ENCODE peak calls at places on chromosomes 11 and 22, in eight cellular contexts. T is heart left ventricle, K is neuronal stem cell, F is psoas muscle, B is fibroblast of lung, P is PC-9, L is tibial artery, M is right atrium auricular region. D is an unnamed sample.

GRCh38 chr11:13876423-13876822 is 86.1 kb upstream of the SPON1 start:
- DNase-seq in T (no peak), K (no peak), F (no peak), B (no peak), P (no peak), L (no peak), M (no peak), D (no peak)

GRCh38 chr22:39491696-39492095 is 10.4 kb upstream of the MIEF1 start:
- DNase-seq in T (no peak), K (no peak), F (no peak), B (no peak), P (no peak), L (no peak), M (no peak), D (no peak)

GRCh38 chr11:19868871-19869270 is 156.2 kb downstream of the NAV2 start:
- DNase-seq in T (no peak), K (no peak), F (no peak), B (no peak), P (no peak), L (no peak), M (no peak), D (no peak)

GRCh38 chr11:19474954-19475811 is 234.4 kb upstream of the E2F8 start:
- DNase-seq in T (no peak), K (peak; percentile 38), F (no peak), B (no peak), P (no peak), L (no peak), M (no peak), D (no peak)

GRCh38 chr11:33040127-33040861 is 922 bp downstream of the TCP11L1 start:
- DNase-seq in T (no peak), K (no peak), F (no peak), B (peak; percentile 32), P (no peak), L (no peak), M (no peak), D (no peak)

GRCh38 chr11:72642815-72643511 is 31.3 kb downstream of the PDE2A start:
- DNase-seq in T (peak; percentile 60), K (peak; percentile 71), F (peak; percentile 80), B (peak; percentile 33), P (no peak), L (peak; percentile 79), M (no peak), D (peak; percentile 81)

GRCh38 chr11:118128821-118129474 is 23.7 kb downstream of the SCN4B start:
- DNase-seq in T (no peak), K (no peak), F (no peak), B (no peak), P (no peak), L (no peak), M (no peak), D (no peak)

GRCh38 chr11:69131644-69132300 is 24.0 kb upstream of the SMIM38 start:
- DNase-seq in T (peak; percentile 63), K (peak; percentile 76), F (no peak), B (peak; percentile 73), P (peak; percentile 84), L (peak; percentile 83), M (peak; percentile 70), D (peak; percentile 44)

GRCh38 chr11:61160487-61161189 is 588 bp downstream of the VPS37C start:
- DNase-seq in T (no peak), K (no peak), F (no peak), B (no peak), P (no peak), L (no peak), M (no peak), D (no peak)

GRCh38 chr22:20508815-20509271 is 1.4 kb downstream of the MED15 start:
- DNase-seq in T (no peak), K (no peak), F (no peak), B (no peak), P (no peak), L (no peak), M (no peak), D (no peak)

GRCh38 chr11:73249858-73250773 is 22.0 kb upstream of the P2RY6 start:
- DNase-seq in T (no peak), K (no peak), F (peak; percentile 46), B (no peak), P (no peak), L (peak; percentile 54), M (no peak), D (no peak)

GRCh38 chr11:72394456-72394855 is 39.9 kb downstream of the CLPB start:
- DNase-seq in T (no peak), K (no peak), F (no peak), B (no peak), P (no peak), L (no peak), M (no peak), D (no peak)

GRCh38 chr11:61875698-61876097 is 15.6 kb downstream of the FADS3 start:
- DNase-seq in T (no peak), K (no peak), F (no peak), B (no peak), P (no peak), L (no peak), M (no peak), D (no peak)

GRCh38 chr22:22714600-22715361 is 70.4 kb downstream of the GGTLC2 start:
- DNase-seq in T (no peak), K (no peak), F (no peak), B (no peak), P (no peak), L (peak; percentile 47), M (no peak), D (no peak)

GRCh38 chr11:110724358-110724757 is 12.1 kb upstream of the ARHGAP20 start:
- DNase-seq in T (no peak), K (no peak), F (no peak), B (no peak), P (no peak), L (no peak), M (no peak), D (no peak)

GRCh38 chr11:86418929-86419328 is 44.2 kb downstream of the CCDC81 start:
- DNase-seq in T (no peak), K (no peak), F (no peak), B (peak; percentile 12), P (no peak), L (no peak), M (no peak), D (no peak)

GRCh38 chr22:25170426-25170980 is 29.2 kb upstream of the CRYBB3 start:
- DNase-seq in T (no peak), K (no peak), F (no peak), B (no peak), P (no peak), L (no peak), M (no peak), D (no peak)

GRCh38 chr22:29956680-29957079 is 73.7 kb downstream of the MTMR3 start:
- DNase-seq in T (no peak), K (no peak), F (no peak), B (no peak), P (no peak), L (no peak), M (no peak), D (no peak)

GRCh38 chr22:40541300-40541699 is 95.2 kb downstream of the MRTFA start:
- DNase-seq in T (no peak), K (no peak), F (no peak), B (no peak), P (no peak), L (no peak), M (no peak), D (no peak)

GRCh38 chr22:39089928-39090327 is 7.1 kb upstream of the APOBEC3H start:
- DNase-seq in T (no peak), K (no peak), F (peak; percentile 23), B (no peak), P (peak; percentile 54), L (no peak), M (no peak), D (no peak)

GRCh38 chr11:31487848-31488247 is 21.6 kb downstream of the IMMP1L start:
- DNase-seq in T (no peak), K (peak; percentile 27), F (no peak), B (peak; percentile 81), P (peak; percentile 49), L (no peak), M (no peak), D (no peak)

GRCh38 chr22:29524440-29525191 is 28.9 kb downstream of the THOC5 start:
- DNase-seq in T (no peak), K (no peak), F (no peak), B (peak; percentile 11), P (no peak), L (no peak), M (no peak), D (no peak)

GRCh38 chr11:102780491-102780918 is at the start of gene MMP10:
- DNase-seq in T (no peak), K (peak; percentile 40), F (no peak), B (peak; percentile 55), P (no peak), L (no peak), M (no peak), D (no peak)

GRCh38 chr22:35629406-35630234 is 12.5 kb upstream of the MB start:
- DNase-seq in T (peak; percentile 77), K (no peak), F (peak; percentile 78), B (peak; percentile 99), P (peak; percentile 99), L (peak; percentile 90), M (peak; percentile 91), D (no peak)
- H3K27ac ChIP-seq in T (no peak overlapping the region), K (no peak overlapping the region), F (peak overlapping the region; percentile 61), B (peak overlapping the region; percentile 90), P (peak overlapping the region; percentile 98), L (peak overlapping the region; percentile 61), M (peak overlapping the region; percentile 42), D (no peak overlapping the region)

DNA sequence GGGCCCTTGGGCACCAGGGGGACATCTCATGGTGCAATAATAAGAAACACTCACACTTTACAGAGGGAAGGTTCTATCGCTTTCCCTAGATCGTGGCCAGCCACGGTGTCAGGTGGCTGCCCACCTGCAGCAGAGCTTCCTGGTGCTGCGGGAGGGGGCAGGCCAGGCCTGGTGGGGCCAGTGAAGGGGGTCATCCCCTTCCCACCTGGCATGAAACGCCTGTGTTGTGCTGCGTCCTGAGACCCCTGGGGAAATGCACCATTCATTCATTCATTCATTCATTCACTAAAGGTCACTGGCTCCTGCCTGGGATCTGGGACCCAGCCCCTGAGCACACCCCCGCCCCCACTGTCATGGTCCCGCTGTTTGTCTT is 394 bp upstream of the RHOD start:
- DNase-seq in T (no peak), K (no peak), F (no peak), B (no peak), P (peak; percentile 23), L (no peak), M (no peak), D (no peak)
- H3K4me3 ChIP-seq in T (peak overlapping the region; percentile 37), K (peak overlapping the region; percentile 22), F (peak overlapping the region; percentile 80), B (peak overlapping the region; percentile 13), P (peak overlapping the region; percentile 82), L (peak overlapping the region; percentile 68), M (peak overlapping the region; percentile 48), D (peak overlapping the region; percentile 46)

DNA sequence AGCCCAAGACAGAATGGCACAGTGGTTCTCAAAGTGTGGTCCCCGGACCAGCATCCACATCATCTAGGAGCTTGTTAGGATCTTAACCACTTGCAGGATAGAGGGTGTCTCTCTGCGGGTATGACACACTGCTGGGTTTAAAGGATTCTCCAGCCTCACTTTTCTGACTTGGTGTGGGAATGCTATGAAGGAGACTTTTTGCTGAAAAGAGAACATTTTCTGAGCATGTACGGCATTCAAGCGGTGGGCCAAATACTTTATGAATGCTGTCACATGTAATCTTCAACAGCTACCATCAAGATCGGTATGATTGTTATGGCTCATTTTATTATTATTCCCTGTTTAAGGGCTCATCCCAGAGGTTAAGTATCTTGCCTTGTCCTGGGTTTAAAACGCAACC is 1.7 kb upstream of the CD82 start:
- DNase-seq in T (no peak), K (no peak), F (no peak), B (peak; percentile 28), P (no peak), L (no peak), M (no peak), D (no peak)
- H3K27ac ChIP-seq in T (no peak overlapping the region), K (no peak overlapping the region), F (peak overlapping the region; percentile 97), B (no peak overlapping the region), P (no peak overlapping the region), L (peak overlapping the region; percentile 99), M (peak overlapping the region; percentile 98), D (no peak overlapping the region)

GRCh38 chr22:50171319-50171964 is 911 bp downstream of the PANX2 start:
- DNase-seq in T (no peak), K (no peak), F (no peak), B (no peak), P (no peak), L (no peak), M (no peak), D (no peak)
- H3K4me3 ChIP-seq in T (no peak overlapping the region), K (peak overlapping the region; percentile 45), F (no peak overlapping the region), B (no peak overlapping the region), P (peak overlapping the region; percentile 86), L (no peak overlapping the region), M (no peak overlapping the region), D (peak overlapping the region; percentile 63)

D was measured in dorsolateral prefrontal cortex.